ENCODE peak calls at places on chromosomes 4 and X, in six cellular contexts. One of them, this sample, is unnamed.

GRCh38 chr4:2939383-2940243 is 23.6 kb downstream of the NOP14 start:
- DNase-seq in activated CD4-positive, alpha-beta T cell treated with anti-CD3 and anti-CD28 coated beads for 48 hours: peak
- DNase-seq in Caki2: no peak
- DNase-seq in SW480: no peak
- DNase-seq in foreskin keratinocyte: no peak
- DNase-seq in GM20000: no peak
- DNase-seq in this sample: no peak

GRCh38 chr4:180058731-180059215 is 2184.4 kb upstream of the TENM3 start:
- DNase-seq in activated CD4-positive, alpha-beta T cell treated with anti-CD3 and anti-CD28 coated beads for 48 hours: peak
- DNase-seq in Caki2: peak
- DNase-seq in SW480: peak
- DNase-seq in foreskin keratinocyte: no peak
- DNase-seq in GM20000: peak
- DNase-seq in this sample: peak

GRCh38 chrX:122565952-122566351 is 618.1 kb upstream of the GRIA3 start:
- DNase-seq in activated CD4-positive, alpha-beta T cell treated with anti-CD3 and anti-CD28 coated beads for 48 hours: no peak
- DNase-seq in Caki2: peak
- DNase-seq in SW480: no peak
- DNase-seq in foreskin keratinocyte: peak
- DNase-seq in GM20000: no peak
- DNase-seq in this sample: no peak

GRCh38 chr4:154160925-154161324 is 330.7 kb downstream of the DCHS2 start:
- DNase-seq in activated CD4-positive, alpha-beta T cell treated with anti-CD3 and anti-CD28 coated beads for 48 hours: no peak
- DNase-seq in Caki2: no peak
- DNase-seq in SW480: no peak
- DNase-seq in foreskin keratinocyte: no peak
- DNase-seq in GM20000: no peak
- DNase-seq in this sample: no peak

GRCh38 chr4:101356928-101357327 is 9.6 kb upstream of the PPP3CA start:
- DNase-seq in activated CD4-positive, alpha-beta T cell treated with anti-CD3 and anti-CD28 coated beads for 48 hours: no peak
- DNase-seq in Caki2: peak
- DNase-seq in SW480: peak
- DNase-seq in foreskin keratinocyte: peak
- DNase-seq in GM20000: no peak
- DNase-seq in this sample: no peak

GRCh38 chr4:136831553-136831952 is 700.7 kb downstream of the PCDH18 start:
- DNase-seq in activated CD4-positive, alpha-beta T cell treated with anti-CD3 and anti-CD28 coated beads for 48 hours: no peak
- DNase-seq in Caki2: no peak
- DNase-seq in SW480: no peak
- DNase-seq in foreskin keratinocyte: no peak
- DNase-seq in GM20000: no peak
- DNase-seq in this sample: no peak

GRCh38 chrX:40152173-40152705 is 54.5 kb upstream of the BCOR start:
- DNase-seq in activated CD4-positive, alpha-beta T cell treated with anti-CD3 and anti-CD28 coated beads for 48 hours: peak
- DNase-seq in Caki2: no peak
- DNase-seq in SW480: no peak
- DNase-seq in foreskin keratinocyte: no peak
- DNase-seq in GM20000: peak
- DNase-seq in this sample: peak

GRCh38 chrX:56057325-56057724 is 174.8 kb upstream of the KLF8 start:
- DNase-seq in activated CD4-positive, alpha-beta T cell treated with anti-CD3 and anti-CD28 coated beads for 48 hours: no peak
- DNase-seq in Caki2: no peak
- DNase-seq in SW480: no peak
- DNase-seq in foreskin keratinocyte: no peak
- DNase-seq in GM20000: no peak
- DNase-seq in this sample: no peak

GRCh38 chr4:4651811-4652609 is 110.2 kb upstream of the STX18 start:
- DNase-seq in activated CD4-positive, alpha-beta T cell treated with anti-CD3 and anti-CD28 coated beads for 48 hours: no peak
- DNase-seq in Caki2: no peak
- DNase-seq in SW480: no peak
- DNase-seq in foreskin keratinocyte: no peak
- DNase-seq in GM20000: no peak
- DNase-seq in this sample: no peak

GRCh38 chr4:156547439-156547838 is 424.2 kb downstream of the PDGFC start:
- DNase-seq in activated CD4-positive, alpha-beta T cell treated with anti-CD3 and anti-CD28 coated beads for 48 hours: no peak
- DNase-seq in Caki2: peak
- DNase-seq in SW480: no peak
- DNase-seq in foreskin keratinocyte: peak
- DNase-seq in GM20000: no peak
- DNase-seq in this sample: no peak

GRCh38 chr4:38821739-38822138 is 17.1 kb upstream of the TLR1 start:
- DNase-seq in activated CD4-positive, alpha-beta T cell treated with anti-CD3 and anti-CD28 coated beads for 48 hours: no peak
- DNase-seq in Caki2: no peak
- DNase-seq in SW480: no peak
- DNase-seq in foreskin keratinocyte: peak
- DNase-seq in GM20000: no peak
- DNase-seq in this sample: no peak

GRCh38 chrX:102835504-102836146 is 101.4 kb upstream of the RAB40AL start:
- DNase-seq in activated CD4-positive, alpha-beta T cell treated with anti-CD3 and anti-CD28 coated beads for 48 hours: peak
- DNase-seq in Caki2: peak
- DNase-seq in SW480: peak
- DNase-seq in foreskin keratinocyte: peak
- DNase-seq in GM20000: peak
- DNase-seq in this sample: peak

GRCh38 chr4:98976716-98977115 is 18.8 kb upstream of the METAP1 start:
- DNase-seq in activated CD4-positive, alpha-beta T cell treated with anti-CD3 and anti-CD28 coated beads for 48 hours: no peak
- DNase-seq in Caki2: no peak
- DNase-seq in SW480: no peak
- DNase-seq in foreskin keratinocyte: peak
- DNase-seq in GM20000: no peak
- DNase-seq in this sample: no peak

This sample was measured in glutamatergic neuron.